ENCODE peak calls at places on chromosomes 16 and 17, in nine cellular contexts. U is pancreas, X is spleen, Y is lower lobe of right lung, N is tibial nerve, L is suprapubic skin, W is psoas muscle, I is stomach, T is PC-9. V is an unnamed sample. For H3K9me3, the result is how much of the 10 kb centered on the place peaks cover.

GRCh38 chr17:3754458-3755334 is 31.0 kb downstream of the HASPIN start:
- DNase-seq in U (peak), X (peak), Y (peak), N (no peak), L (peak), W (no peak), I (peak), T (peak), V (peak)

GRCh38 chr17:83080641-83081560 is 1.5 kb downstream of the METRNL start:
- DNase-seq in U (no peak), X (peak), Y (peak), N (no peak), L (no peak), W (peak), I (peak), T (no peak), V (peak)

GRCh38 chr16:46607529-46607928 is 13.7 kb downstream of the SHCBP1 start:
- DNase-seq in U (no peak), X (no peak), Y (no peak), N (no peak), L (no peak), W (no peak), I (no peak), T (peak), V (no peak)

GRCh38 chr16:27281285-27281684 is 12.7 kb upstream of the NSMCE1 start:
- DNase-seq in U (no peak), X (no peak), Y (no peak), N (no peak), L (no peak), W (no peak), I (no peak), T (no peak), V (no peak)

GRCh38 chr16:7861891-7862585 is 529.4 kb downstream of the RBFOX1 start:
- DNase-seq in U (no peak), X (no peak), Y (no peak), N (no peak), L (no peak), W (no peak), I (no peak), T (no peak), V (no peak)

GRCh38 chr16:15518412-15519351 is 84.3 kb downstream of the BMERB1 start:
- DNase-seq in U (peak), X (no peak), Y (no peak), N (no peak), L (no peak), W (peak), I (no peak), T (no peak), V (no peak)

GRCh38 chr17:78351449-78352006 is 8.3 kb downstream of the SOCS3 start:
- DNase-seq in U (peak), X (peak), Y (peak), N (peak), L (peak), W (peak), I (peak), T (no peak), V (peak)

GRCh38 chr17:83190601-83191387 is 111.4 kb downstream of the METRNL start:
- DNase-seq in U (no peak), X (peak), Y (peak), N (peak), L (peak), W (peak), I (no peak), T (no peak), V (peak)

GRCh38 chr17:44642861-44643260 is 13.4 kb upstream of the MEIOC start:
- DNase-seq in U (no peak), X (no peak), Y (no peak), N (no peak), L (no peak), W (no peak), I (no peak), T (no peak), V (no peak)

GRCh38 chr17:43766413-43767052 is 7.9 kb upstream of the SOST start:
- DNase-seq in U (peak), X (no peak), Y (peak), N (peak), L (no peak), W (peak), I (peak), T (no peak), V (no peak)

GRCh38 chr17:427327-427726 is 74.7 kb upstream of the RPH3AL start:
- DNase-seq in U (no peak), X (no peak), Y (no peak), N (no peak), L (no peak), W (no peak), I (no peak), T (no peak), V (no peak)

GRCh38 chr17:429589-429988 is 77.0 kb upstream of the RPH3AL start:
- DNase-seq in U (no peak), X (no peak), Y (no peak), N (no peak), L (no peak), W (no peak), I (no peak), T (no peak), V (no peak)

GRCh38 chr17:428414-428813 is 75.8 kb upstream of the RPH3AL start:
- DNase-seq in U (no peak), X (no peak), Y (no peak), N (no peak), L (no peak), W (no peak), I (no peak), T (no peak), V (no peak)

GRCh38 chr17:427891-428290 is 75.3 kb upstream of the RPH3AL start:
- DNase-seq in U (no peak), X (no peak), Y (no peak), N (no peak), L (no peak), W (no peak), I (no peak), T (no peak), V (no peak)

GRCh38 chr17:431494-431893 is 78.9 kb upstream of the RPH3AL start:
- DNase-seq in U (no peak), X (no peak), Y (no peak), N (no peak), L (no peak), W (no peak), I (no peak), T (no peak), V (no peak)
- H3K9me3 ChIP-seq in U (under half), X (under half), Y (under half), N (under half), L (under half), W (under half), I (under half), T (under half), V (under half)

GRCh38 chr17:63035271-63035670 is 69.2 kb downstream of the TANC2 start:
- DNase-seq in U (no peak), X (no peak), Y (no peak), N (no peak), L (no peak), W (no peak), I (no peak), T (no peak), V (no peak)
- TF ChIP-seq CTCF in U (no peak), X (no peak), Y (no peak), N (no peak), L (no peak), W (no peak), I (no peak), T (no peak), V (no peak)

DNA sequence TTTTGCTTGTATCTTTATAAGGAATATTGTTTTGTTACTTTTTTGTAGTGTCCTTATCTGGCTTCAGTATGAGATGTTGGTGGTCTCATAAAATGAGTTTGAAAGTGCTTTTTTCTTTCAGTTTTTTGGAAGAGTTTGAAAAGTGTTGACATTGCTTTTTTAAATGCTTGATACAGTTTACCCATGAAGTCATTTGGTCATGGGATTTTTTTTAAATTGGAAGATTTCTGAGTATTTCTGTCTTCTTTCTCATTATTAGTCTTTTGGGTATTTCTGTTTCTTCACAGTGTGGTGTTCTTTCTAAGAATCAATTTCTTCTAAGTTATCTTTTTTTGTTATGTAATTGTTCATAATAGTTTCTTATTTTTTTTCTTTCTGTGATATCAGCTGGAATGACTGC is 15.1 kb downstream of the ZNF267 start:
- DNase-seq in U (no peak), X (no peak), Y (no peak), N (no peak), L (no peak), W (no peak), I (no peak), T (no peak), V (no peak)
- H3K9me3 ChIP-seq in U (under half), X (under half), Y (under half), N (under half), L (under half), W (under half), I (under half), T (under half), V (under half)

GRCh38 chr17:19744922-19745757 is 3.0 kb downstream of the ALDH3A1 start:
- DNase-seq in U (peak), X (peak), Y (peak), N (peak), L (peak), W (peak), I (peak), T (no peak), V (peak)
- TF ChIP-seq CTCF in U (peak), X (peak), Y (peak), N (peak), L (peak), W (peak), I (peak), T (peak), V (peak)

GRCh38 chr17:68606451-68607307 is 5.5 kb upstream of the FAM20A start:
- DNase-seq in U (no peak), X (no peak), Y (no peak), N (no peak), L (no peak), W (no peak), I (no peak), T (no peak), V (no peak)

GRCh38 chr17:68610554-68610953 is 9.4 kb upstream of the FAM20A start:
- DNase-seq in U (no peak), X (no peak), Y (no peak), N (no peak), L (no peak), W (no peak), I (no peak), T (no peak), V (no peak)

GRCh38 chr17:68605914-68606313 is 4.7 kb upstream of the FAM20A start:
- DNase-seq in U (no peak), X (no peak), Y (no peak), N (no peak), L (no peak), W (no peak), I (no peak), T (no peak), V (no peak)

GRCh38 chr17:68611353-68612227 is 10.4 kb upstream of the FAM20A start:
- DNase-seq in U (no peak), X (no peak), Y (no peak), N (no peak), L (no peak), W (no peak), I (no peak), T (no peak), V (no peak)

DNA sequence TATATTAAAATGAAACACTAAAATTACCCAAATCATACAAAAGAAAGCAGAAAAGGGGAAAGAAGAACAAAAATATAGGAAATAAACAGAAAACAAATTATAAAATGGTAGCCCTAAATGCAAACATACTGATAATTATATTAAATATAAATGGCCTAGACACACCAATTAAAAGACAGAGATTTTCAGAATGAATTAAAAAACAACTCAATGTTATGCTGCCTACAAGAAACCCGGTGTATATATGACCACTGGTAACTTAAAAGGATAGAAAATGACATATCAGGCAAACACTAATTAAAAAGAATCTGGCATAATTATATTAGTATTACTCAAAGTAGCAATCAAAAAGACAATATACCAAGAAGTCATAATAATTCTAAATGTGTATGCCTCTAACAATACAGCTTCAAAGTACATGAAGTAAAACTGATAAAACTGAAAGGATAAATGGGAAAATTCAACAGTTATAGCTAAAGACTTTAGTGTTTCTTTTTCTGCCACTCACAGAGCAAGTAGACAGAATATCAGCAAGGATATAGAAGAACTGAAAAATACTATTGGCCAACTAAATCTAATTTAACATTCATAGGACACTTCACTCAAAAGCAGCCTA is 7.5 kb upstream of the FAM20A start:
- DNase-seq in U (no peak), X (no peak), Y (no peak), N (no peak), L (no peak), W (no peak), I (no peak), T (no peak), V (no peak)
- H3K9me3 ChIP-seq in U (under half), X (under half), Y (under half), N (under half), L (under half), W (under half), I (under half), T (under half), V (under half)

GRCh38 chr16:55647798-55648197 is 8.0 kb upstream of the SLC6A2 start:
- DNase-seq in U (no peak), X (no peak), Y (no peak), N (no peak), L (no peak), W (no peak), I (no peak), T (no peak), V (no peak)
- TF ChIP-seq CTCF in U (no peak), X (no peak), Y (no peak), N (no peak), L (no peak), W (no peak), I (no peak), T (peak), V (no peak)